ENCODE peak calls at places on chromosome 1, in eight cellular contexts. Z is stromal cell of bone marrow, Y is fibroblast of gingiva, R is memory B cell, U is brain microvascular endothelial cell, K is endothelial cell, C is T-cell, B is NCI-H187 treated with DMSO at 0.1 percent for 48 hours. A is an unnamed sample.

GRCh38 chr1:31763671-31764306 is 351 bp downstream of the ADGRB2 start:
- DNase-seq in Z (no peak), Y (no peak), R (no peak), U (no peak), K (no peak), C (no peak), B (no peak), A (no peak)

GRCh38 chr1:101945884-101946283 is 50.8 kb downstream of the OLFM3 start:
- DNase-seq in Z (no peak), Y (no peak), R (no peak), U (no peak), K (no peak), C (no peak), B (no peak), A (no peak)

GRCh38 chr1:33280091-33280661 is 23.9 kb downstream of the ZNF362 start:
- DNase-seq in Z (no peak), Y (no peak), R (no peak), U (no peak), K (no peak), C (no peak), B (no peak), A (no peak)

GRCh38 chr1:32068891-32069590 is 3.7 kb upstream of the TMEM39B start:
- DNase-seq in Z (peak; percentile 59), Y (peak; percentile 32), R (no peak), U (no peak), K (no peak), C (no peak), B (no peak), A (peak; percentile 79)

GRCh38 chr1:54715493-54716298 is at the start of gene TTC4:
- DNase-seq in Z (peak; percentile 64), Y (peak; percentile 75), R (peak; percentile 82), U (peak; percentile 62), K (peak; percentile 75), C (peak; percentile 77), B (peak; percentile 12), A (peak; percentile 75)

GRCh38 chr1:6163973-6164617 is 16.0 kb downstream of the CHD5 start:
- DNase-seq in Z (no peak), Y (no peak), R (no peak), U (no peak), K (no peak), C (no peak), B (no peak), A (no peak)

GRCh38 chr1:22428672-22429071 is 23.0 kb upstream of the ZBTB40 start:
- DNase-seq in Z (no peak), Y (peak; percentile 26), R (peak; percentile 32), U (peak; percentile 51), K (no peak), C (no peak), B (peak; percentile 2), A (peak; percentile 48)

GRCh38 chr1:230215529-230215928 is 148.5 kb downstream of the GALNT2 start:
- DNase-seq in Z (no peak), Y (no peak), R (no peak), U (no peak), K (no peak), C (no peak), B (no peak), A (no peak)

GRCh38 chr1:21201650-21202049 is 25.0 kb upstream of the EIF4G3 start:
- DNase-seq in Z (no peak), Y (no peak), R (no peak), U (no peak), K (no peak), C (no peak), B (no peak), A (no peak)

GRCh38 chr1:56439610-56440264 is 139.6 kb downstream of the PLPP3 start:
- DNase-seq in Z (no peak), Y (no peak), R (no peak), U (no peak), K (no peak), C (no peak), B (no peak), A (no peak)

GRCh38 chr1:207644852-207645631 is at the start of gene CR1L:
- DNase-seq in Z (peak; percentile 33), Y (peak; percentile 31), R (peak; percentile 67), U (peak; percentile 40), K (peak; percentile 93), C (peak; percentile 55), B (no peak), A (peak; percentile 48)

GRCh38 chr1:95095833-95096217 is 21.3 kb upstream of the TLCD4 start:
- DNase-seq in Z (no peak), Y (peak; percentile 47), R (no peak), U (no peak), K (no peak), C (no peak), B (no peak), A (no peak)

GRCh38 chr1:66521736-66522365 is 12.1 kb upstream of the SGIP1 start:
- DNase-seq in Z (peak; percentile 81), Y (peak; percentile 74), R (no peak), U (peak; percentile 70), K (no peak), C (no peak), B (no peak), A (peak; percentile 85)

GRCh38 chr1:30405081-30405480 is 318.3 kb downstream of the MATN1 start:
- DNase-seq in Z (no peak), Y (no peak), R (no peak), U (no peak), K (no peak), C (no peak), B (no peak), A (no peak)

GRCh38 chr1:6148497-6149241 is 31.5 kb downstream of the CHD5 start:
- DNase-seq in Z (no peak), Y (no peak), R (no peak), U (peak; percentile 22), K (peak; percentile 77), C (peak; percentile 27), B (peak; percentile 41), A (no peak)

GRCh38 chr1:26405281-26405915 is 5.2 kb upstream of the LIN28A start:
- DNase-seq in Z (no peak), Y (no peak), R (no peak), U (peak; percentile 63), K (no peak), C (no peak), B (no peak), A (no peak)

GRCh38 chr1:9270290-9270900 is 22.3 kb upstream of the SPSB1 start:
- DNase-seq in Z (no peak), Y (peak; percentile 27), R (no peak), U (no peak), K (no peak), C (no peak), B (peak; percentile 57), A (no peak)

A was measured in AG10803.